ENCODE peak calls at places on chromosomes 2 and 18, in five cellular contexts. X is uterus, D is tibial nerve, M is ovary, T is sigmoid colon. I is an unnamed sample.

GRCh38 chr2:46780411-46780800 is 135.2 kb downstream of the MCFD2 start:
- DNase-seq in X (peak), D (no peak), M (peak), T (peak), I (no peak)

GRCh38 chr2:69704446-69704845 is 37.5 kb upstream of the ANXA4 start:
- DNase-seq in X (no peak), T (no peak), D (no peak), M (no peak), I (no peak)

GRCh38 chr2:8255448-8255800 is 426.4 kb upstream of the ID2 start:
- DNase-seq in D (no peak), T (no peak), X (no peak), M (no peak), I (no peak)

GRCh38 chr18:39421319-39421718 is 1855.7 kb upstream of the CELF4 start:
- DNase-seq in M (no peak), X (no peak), D (no peak), T (no peak), I (no peak)

GRCh38 chr2:129069875-129070594 is 751.4 kb upstream of the HS6ST1 start:
- DNase-seq in M (no peak), T (no peak), X (no peak), D (no peak), I (no peak)

GRCh38 chr2:24793752-24794477 is 690 bp downstream of the CENPO start:
- DNase-seq in X (no peak), D (no peak), M (no peak), T (no peak), I (no peak)

GRCh38 chr18:48007955-48008701 is 77.7 kb upstream of the SMAD2 start:
- DNase-seq in X (peak), D (no peak), T (peak), M (peak), I (no peak)

GRCh38 chr2:240655931-240656886 is 26.5 kb downstream of the AQP12B start:
- DNase-seq in M (no peak), D (no peak), T (peak), X (no peak), I (peak)

GRCh38 chr2:184507254-184507653 is 91.1 kb upstream of the ZNF804A start:
- DNase-seq in X (no peak), D (no peak), M (no peak), T (no peak), I (no peak)

GRCh38 chr2:209314641-209315040 is 109.2 kb upstream of the MAP2 start:
- DNase-seq in T (no peak), M (no peak), D (no peak), X (no peak), I (no peak)

GRCh38 chr2:164803772-164804466 is 37.7 kb downstream of the COBLL1 start:
- DNase-seq in D (no peak), M (no peak), T (no peak), X (no peak), I (no peak)

GRCh38 chr2:63740943-63741342 is 100.8 kb upstream of the UGP2 start:
- DNase-seq in X (no peak), M (no peak), T (no peak), D (no peak), I (no peak)

GRCh38 chr2:207473203-207473865 is 56.4 kb upstream of the CREB1 start:
- DNase-seq in X (peak), M (peak), D (no peak), T (no peak), I (no peak)

GRCh38 chr18:79260510-79260909 is 135.2 kb upstream of the NFATC1 start:
- DNase-seq in T (no peak), X (no peak), D (no peak), M (no peak), I (no peak)

GRCh38 chr18:64083906-64084305 is 65.0 kb downstream of the LINC00305 start:
- DNase-seq in X (no peak), D (no peak), M (no peak), T (no peak), I (no peak)

GRCh38 chr2:74199871-74200305 is 1.5 kb downstream of the MTHFD2 start:
- DNase-seq in X (no peak), T (no peak), D (no peak), M (no peak), I (no peak)

GRCh38 chr2:241540766-241541561 is 17.6 kb upstream of the BOK start:
- DNase-seq in T (no peak), D (no peak), M (peak), X (no peak), I (no peak)

GRCh38 chr2:11773747-11774536 is 27.5 kb downstream of the LPIN1 start:
- DNase-seq in T (peak), X (no peak), M (no peak), D (no peak), I (no peak)

GRCh38 chr18:26190506-26190905 is 35.7 kb upstream of the TAF4B start:
- DNase-seq in T (no peak), X (no peak), M (no peak), D (no peak), I (no peak)

GRCh38 chr2:168138369-168138768 is 109.0 kb downstream of the STK39 start:
- DNase-seq in X (no peak), T (no peak), D (no peak), M (no peak), I (no peak)

GRCh38 chr18:48061781-48062570 is 131.5 kb upstream of the SMAD2 start:
- DNase-seq in M (no peak), X (no peak), T (no peak), D (no peak), I (peak)

GRCh38 chr18:10842821-10843220 is 306.5 kb downstream of the PIEZO2 start:
- DNase-seq in M (no peak), T (no peak), D (no peak), X (no peak), I (no peak)

GRCh38 chr2:127739800-127740199 is 38.5 kb downstream of the SFT2D3 start:
- DNase-seq in D (no peak), M (no peak), X (no peak), T (no peak), I (no peak)

GRCh38 chr2:127737892-127738291 is 36.6 kb downstream of the SFT2D3 start:
- DNase-seq in T (no peak), D (no peak), M (no peak), X (no peak), I (no peak)

GRCh38 chr2:127740665-127741287 is 39.5 kb downstream of the SFT2D3 start:
- DNase-seq in X (no peak), T (no peak), M (no peak), D (no peak), I (no peak)

GRCh38 chr2:127747621-127748020 is 46.3 kb downstream of the SFT2D3 start:
- DNase-seq in D (no peak), M (no peak), T (no peak), X (no peak), I (no peak)

DNA sequence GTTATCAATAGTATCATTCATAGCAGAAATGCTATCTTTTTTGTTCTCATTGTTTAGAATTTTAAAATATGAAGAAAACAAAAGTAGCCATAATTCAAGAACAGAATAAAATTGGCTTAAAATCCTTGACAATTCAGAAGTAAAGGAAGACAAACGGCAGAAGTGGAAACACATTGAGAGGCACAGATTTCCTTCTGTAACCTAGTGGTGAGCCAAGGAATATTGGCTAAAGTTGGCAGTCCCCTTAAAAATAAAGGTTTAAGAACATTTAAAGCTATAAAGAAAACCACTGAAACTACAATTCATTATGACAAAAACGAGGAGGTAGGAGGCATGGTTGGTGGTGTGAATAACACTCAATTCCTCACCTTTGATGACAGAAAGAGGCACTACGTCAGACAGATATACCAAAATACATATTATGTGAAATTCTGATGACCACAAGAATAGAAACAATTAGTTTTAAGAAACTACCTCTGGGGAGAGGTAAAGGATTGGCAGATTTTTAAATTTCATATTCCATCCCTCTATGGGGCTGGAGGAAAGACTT is 42.3 kb downstream of the SFT2D3 start:
- DNase-seq in T (no peak), X (no peak), M (no peak), D (no peak), I (no peak)
- TF ChIP-seq CTCF in T (no peak), X (no peak), M (no peak), D (no peak), I (no peak)

GRCh38 chr18:58756596-58757240 is 85.5 kb downstream of the MALT1 start:
- DNase-seq in X (no peak), T (no peak), D (no peak), M (no peak), I (no peak)
- TF ChIP-seq POLR2A in X (no peak), T (no peak), D (no peak), M (no peak), I (no peak)

GRCh38 chr2:238948765-238949641 is 101.1 kb downstream of the TWIST2 start:
- DNase-seq in M (peak), D (no peak), T (peak), X (no peak), I (peak)

GRCh38 chr2:238947920-238948710 is 100.2 kb downstream of the TWIST2 start:
- DNase-seq in T (peak), X (peak), D (peak), M (peak), I (peak)

GRCh38 chr2:238947243-238947760 is 99.4 kb downstream of the TWIST2 start:
- DNase-seq in M (peak), T (peak), X (no peak), D (no peak), I (peak)

GRCh38 chr2:238950551-238950950 is 102.7 kb downstream of the TWIST2 start:
- DNase-seq in X (no peak), M (peak), D (peak), T (peak), I (peak)

DNA sequence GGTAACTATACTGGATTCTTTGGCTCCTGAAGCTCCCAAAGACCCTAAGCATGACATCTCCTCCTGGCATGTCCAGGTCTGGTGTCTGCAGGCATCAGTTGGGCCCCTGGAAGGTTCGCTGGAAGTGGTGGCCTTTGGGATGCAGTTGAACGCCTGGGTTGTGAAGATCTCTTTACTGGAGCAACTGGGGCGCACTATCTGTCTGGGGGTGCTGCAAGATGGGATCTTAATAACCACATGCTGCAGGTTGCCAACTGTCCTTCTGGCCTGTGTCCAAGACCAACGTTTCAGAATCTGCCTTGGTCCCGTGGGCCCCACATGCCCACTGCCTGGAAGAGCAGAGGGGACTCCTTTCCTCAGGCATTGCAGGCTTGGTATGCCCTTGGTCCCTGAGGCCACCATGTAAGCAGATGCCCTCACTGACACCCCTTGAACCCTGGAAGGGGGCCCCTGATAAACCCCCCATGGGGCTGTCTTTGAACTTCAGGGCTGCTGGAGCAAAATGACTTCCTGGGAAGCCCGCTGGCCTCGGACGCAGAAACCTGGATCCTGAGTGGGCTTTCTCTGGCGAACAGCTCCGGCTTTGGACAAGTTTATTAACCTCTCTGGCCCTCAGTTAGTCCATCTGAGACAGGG is 101.9 kb downstream of the TWIST2 start:
- DNase-seq in M (peak), X (no peak), T (peak), D (peak), I (no peak)
- TF ChIP-seq CTCF in M (no peak), X (no peak), T (no peak), D (no peak), I (no peak)

DNA sequence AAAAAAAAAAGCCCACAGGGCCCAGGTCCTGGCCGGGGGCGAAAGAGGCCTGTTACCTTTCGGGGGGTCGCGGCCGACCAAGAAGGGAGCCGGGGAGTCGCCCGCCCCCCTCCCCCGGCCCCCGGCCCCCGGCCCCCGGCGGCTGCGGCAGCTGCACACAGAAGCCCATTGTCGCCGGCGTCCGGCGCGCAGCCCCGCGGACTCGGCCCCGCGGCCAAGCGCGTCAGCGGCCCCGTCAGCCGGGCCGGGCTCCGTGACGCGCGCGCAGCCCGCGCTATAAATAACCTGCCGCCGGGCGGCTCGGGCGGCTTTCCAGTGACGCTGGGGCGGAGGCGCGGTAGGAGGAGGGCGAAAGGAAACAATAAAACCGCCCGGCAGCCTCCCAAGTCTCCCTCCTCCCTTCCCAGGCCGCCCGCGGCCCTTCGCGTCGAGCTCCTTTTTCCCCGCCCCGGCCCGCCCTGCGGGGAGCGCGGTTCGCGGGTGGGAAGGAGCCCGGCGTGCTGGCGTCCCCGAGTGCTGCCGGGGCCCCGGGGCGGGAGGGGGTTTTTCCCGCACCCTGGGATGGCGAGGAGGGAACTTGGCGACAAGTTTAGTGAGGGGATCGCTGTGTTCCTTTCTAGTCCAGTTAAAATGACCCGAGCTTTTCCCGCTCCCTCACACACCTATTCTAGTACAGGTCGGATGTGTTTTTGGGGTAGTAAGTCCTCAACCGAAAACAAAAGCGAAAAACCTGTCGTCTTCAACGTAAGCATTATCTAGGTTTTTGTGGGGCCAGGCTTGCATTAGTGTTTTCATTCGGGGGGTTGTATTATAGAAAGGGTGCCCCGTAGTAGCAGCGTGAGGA is 10.0 kb upstream of the NR4A2 start:
- DNase-seq in X (peak), T (peak), M (peak), D (peak), I (peak)
- TF ChIP-seq POLR2A in X (peak), T (peak), M (peak), D (peak), I (peak)

DNA sequence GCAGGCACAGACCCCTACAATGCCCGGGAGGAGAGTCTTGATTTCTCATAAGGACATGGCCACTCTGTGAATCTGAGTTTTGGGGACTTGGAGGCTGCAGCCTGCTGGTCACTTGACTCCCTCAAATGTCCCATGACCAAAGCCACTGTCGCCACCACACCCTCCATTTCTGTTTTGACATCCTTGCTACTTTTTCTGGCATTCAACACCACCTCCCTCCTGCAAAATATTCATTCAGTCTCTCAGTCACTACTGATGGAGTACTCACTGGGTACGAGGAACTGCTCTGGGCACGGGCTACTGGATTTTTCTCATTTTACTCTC is 208.6 kb upstream of the HAAO start:
- DNase-seq in T (no peak), M (no peak), X (no peak), D (no peak), I (no peak)
- TF ChIP-seq CTCF in T (no peak), M (no peak), X (no peak), D (no peak), I (no peak)

DNA sequence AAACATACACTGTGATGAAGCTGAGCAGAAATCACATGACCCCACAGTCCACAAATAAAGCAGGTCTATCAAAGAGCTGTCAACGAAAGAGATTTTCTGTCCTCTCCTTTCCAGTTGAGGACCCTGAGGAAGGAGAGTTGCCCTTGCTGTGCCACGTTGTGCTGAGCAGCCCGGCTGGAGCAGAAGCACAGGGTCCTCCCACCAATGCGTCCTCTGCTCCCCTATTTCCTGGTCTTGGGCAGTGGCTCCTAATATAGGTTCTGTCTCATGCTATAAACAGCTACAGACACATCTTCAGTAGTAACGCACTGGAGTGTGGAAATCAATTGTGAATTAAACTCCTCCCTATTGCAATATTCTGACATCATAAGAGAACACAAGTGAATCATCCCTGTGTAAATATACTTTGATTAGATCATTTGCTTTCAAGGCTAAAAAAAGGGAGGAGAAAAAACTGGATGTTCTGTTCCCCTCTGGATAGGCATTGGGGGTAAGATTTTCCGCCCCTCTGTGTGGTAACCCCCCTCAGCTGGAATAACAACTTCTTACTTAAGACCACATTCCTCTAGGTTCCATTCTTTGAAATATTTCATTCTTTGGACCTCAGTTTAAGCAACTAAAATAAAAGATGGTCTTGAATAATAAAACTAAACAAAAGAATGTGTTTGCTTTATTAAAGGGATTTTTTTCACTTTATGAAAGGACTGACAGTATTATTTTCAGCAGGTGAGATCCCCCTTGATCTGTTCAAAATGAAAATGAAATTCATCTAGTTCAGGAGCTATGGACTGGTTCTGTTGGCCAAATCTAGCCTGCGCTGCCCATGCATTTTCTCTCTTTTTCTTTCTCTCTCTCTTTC is 8.3 kb upstream of the RHOB start:
- DNase-seq in T (peak), X (no peak), D (peak), M (no peak), I (no peak)
- TF ChIP-seq POLR2A in T (peak), X (peak), D (peak), M (peak), I (no peak)

GRCh38 chr2:188291617-188292445 is at the start of gene GULP1:
- DNase-seq in M (peak), D (peak), X (peak), T (peak), I (peak)
- TF ChIP-seq CTCF in M (peak), D (peak), X (peak), T (peak), I (no peak)

I was measured in lower leg skin.